ENCODE peak calls at places on chromosomes 1 and 21, in five cellular contexts. O is IMR-90, N is neuronal stem cell, R is H1, D is mesenchymal stem cell. L is an unnamed sample.

GRCh38 chr1:74534241-74534640 is 21.8 kb upstream of the LRRC53 start:
- DNase-seq in D (no peak), N (no peak), R (no peak), O (no peak), L (no peak)

GRCh38 chr21:41601573-41602371 is 93.8 kb upstream of the TMPRSS2 start:
- DNase-seq in R (no peak), N (no peak), O (peak; percentile 13), D (no peak), L (no peak)

GRCh38 chr1:19009882-19010321 is 53.4 kb upstream of the IFFO2 start:
- DNase-seq in N (peak; percentile 39), D (peak; percentile 74), O (peak; percentile 93), R (no peak), L (peak; percentile 98)

GRCh38 chr1:38004284-38005101 is 821 bp downstream of the FHL3 start:
- DNase-seq in N (no peak), D (peak; percentile 62), R (peak; percentile 53), O (no peak), L (peak; percentile 38)

GRCh38 chr1:156944268-156944667 is 23.8 kb downstream of the LRRC71 start:
- DNase-seq in R (no peak), D (no peak), O (no peak), N (no peak), L (no peak)

GRCh38 chr1:1331068-1331965 is at the start of gene TAS1R3:
- DNase-seq in O (no peak), D (no peak), N (no peak), R (no peak), L (no peak)

GRCh38 chr21:33266784-33267135 is 593 bp downstream of the IL10RB start:
- DNase-seq in R (no peak), N (no peak), D (no peak), O (no peak), L (no peak)

GRCh38 chr1:52637946-52638345 is 5.0 kb downstream of the SHISAL2A start:
- DNase-seq in O (no peak), N (no peak), R (no peak), D (no peak), L (peak; percentile 64)

GRCh38 chr1:44924835-44925464 is 61.4 kb downstream of the EIF2B3 start:
- DNase-seq in R (no peak), O (peak; percentile 95), N (no peak), D (peak; percentile 84), L (peak; percentile 25)

GRCh38 chr1:6321205-6321604 is 60.3 kb upstream of the GPR153 start:
- DNase-seq in R (no peak), O (no peak), D (no peak), N (no peak), L (no peak)

GRCh38 chr21:34187935-34188334 is 114.6 kb downstream of the MRPS6 start:
- DNase-seq in R (no peak), N (no peak), O (no peak), D (no peak), L (no peak)

GRCh38 chr1:178528219-178528962 is 15.5 kb downstream of the TEX35 start:
- DNase-seq in O (no peak), N (no peak), D (no peak), R (no peak), L (no peak)

GRCh38 chr1:94994805-94995204 is 67.9 kb upstream of the CNN3 start:
- DNase-seq in N (no peak), D (no peak), R (no peak), O (no peak), L (no peak)

GRCh38 chr1:171142081-171142450 is 43.0 kb upstream of the FMO2 start:
- DNase-seq in N (no peak), R (no peak), D (peak; percentile 57), O (peak; percentile 66), L (peak; percentile 6)

GRCh38 chr1:47210666-47211065 is 20.8 kb upstream of the PDZK1IP1 start:
- DNase-seq in N (no peak), D (no peak), R (no peak), O (no peak), L (peak; percentile 88)

GRCh38 chr1:108534748-108535147 is 25.2 kb upstream of the EEIG2 start:
- DNase-seq in R (no peak), O (no peak), N (no peak), D (no peak), L (no peak)

GRCh38 chr1:242205622-242206489 is 207.0 kb upstream of the MAP1LC3C start:
- DNase-seq in R (peak; percentile 14), D (no peak), N (no peak), O (no peak), L (no peak)

GRCh38 chr1:25869909-25870606 is 5.5 kb downstream of the PAQR7 start:
- DNase-seq in N (no peak), D (no peak), O (no peak), R (no peak), L (no peak)

GRCh38 chr1:41155105-41155504 is 87.0 kb downstream of the SCMH1 start:
- DNase-seq in O (no peak), D (no peak), R (no peak), N (no peak), L (no peak)

GRCh38 chr1:206975313-206975712 is 5.1 kb upstream of the FCAMR start:
- DNase-seq in O (no peak), R (no peak), N (no peak), D (no peak), L (no peak)

GRCh38 chr21:20040768-20041167 is 957.4 kb upstream of the NCAM2 start:
- DNase-seq in R (no peak), N (no peak), O (no peak), D (peak; percentile 10), L (peak; percentile 30)

GRCh38 chr21:39020751-39021474 is 162.3 kb downstream of the PSMG1 start:
- DNase-seq in N (no peak), D (peak; percentile 76), O (peak; percentile 74), R (no peak), L (peak; percentile 86)

GRCh38 chr1:192627901-192628300 is 8.0 kb upstream of the RGS13 start:
- DNase-seq in D (no peak), N (no peak), O (no peak), R (no peak), L (no peak)

GRCh38 chr21:25638634-25639166 is 358 bp upstream of the JAM2 start:
- DNase-seq in N (peak; percentile 12), D (peak; percentile 10), O (peak; percentile 27), R (no peak), L (no peak)

GRCh38 chr1:31429583-31429982 is 16.6 kb downstream of the SERINC2 start:
- DNase-seq in R (no peak), N (no peak), D (no peak), O (no peak), L (no peak)

GRCh38 chr1:36667836-36668235 is 185.1 kb upstream of the CSF3R start:
- DNase-seq in O (no peak), R (no peak), N (no peak), D (no peak), L (no peak)

GRCh38 chr1:42930178-42931107 is 28.2 kb downstream of the SLC2A1 start:
- DNase-seq in O (no peak), R (no peak), D (no peak), N (no peak), L (no peak)

GRCh38 chr1:42932442-42932941 is 26.2 kb downstream of the SLC2A1 start:
- DNase-seq in R (no peak), N (no peak), D (no peak), O (no peak), L (no peak)

GRCh38 chr1:42933060-42933586 is 25.5 kb downstream of the SLC2A1 start:
- DNase-seq in O (no peak), N (no peak), R (no peak), D (no peak), L (no peak)

GRCh38 chr1:42931108-42931539 is 27.5 kb downstream of the SLC2A1 start:
- DNase-seq in O (peak; percentile 39), D (peak; percentile 56), R (no peak), N (peak; percentile 27), L (peak; percentile 79)

DNA sequence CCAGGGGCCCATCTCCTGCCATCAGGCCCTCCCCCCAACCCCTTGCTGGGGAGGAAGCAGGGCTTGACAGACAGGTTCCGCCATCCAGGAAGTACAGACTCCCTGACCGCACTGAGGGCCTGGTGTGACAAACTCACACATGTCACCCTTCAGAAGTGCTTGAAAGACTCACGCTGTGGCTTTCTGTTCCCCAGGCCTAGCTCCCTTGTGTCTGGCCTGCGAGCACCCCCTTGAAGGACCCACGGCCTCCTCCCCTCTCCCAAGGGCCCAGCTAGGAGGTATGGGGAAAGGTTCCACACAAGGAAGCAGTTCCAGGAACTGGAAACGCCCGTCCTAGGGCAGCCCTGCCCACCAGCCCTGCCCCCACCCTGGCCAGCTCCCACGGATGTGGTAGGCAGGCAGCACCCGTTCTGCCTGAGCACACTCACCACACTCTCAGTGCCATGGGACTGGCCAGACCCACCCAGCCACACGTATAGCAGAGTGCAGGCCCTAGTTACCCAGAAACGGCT is 26.7 kb downstream of the SLC2A1 start:
- DNase-seq in R (no peak), O (no peak), N (no peak), D (no peak), L (no peak)
- H3K18ac ChIP-seq in R (no peak overlapping the region), O (no peak overlapping the region), N (peak overlapping the region; percentile 24), D (peak overlapping the region; percentile 58), L (no peak overlapping the region)

DNA sequence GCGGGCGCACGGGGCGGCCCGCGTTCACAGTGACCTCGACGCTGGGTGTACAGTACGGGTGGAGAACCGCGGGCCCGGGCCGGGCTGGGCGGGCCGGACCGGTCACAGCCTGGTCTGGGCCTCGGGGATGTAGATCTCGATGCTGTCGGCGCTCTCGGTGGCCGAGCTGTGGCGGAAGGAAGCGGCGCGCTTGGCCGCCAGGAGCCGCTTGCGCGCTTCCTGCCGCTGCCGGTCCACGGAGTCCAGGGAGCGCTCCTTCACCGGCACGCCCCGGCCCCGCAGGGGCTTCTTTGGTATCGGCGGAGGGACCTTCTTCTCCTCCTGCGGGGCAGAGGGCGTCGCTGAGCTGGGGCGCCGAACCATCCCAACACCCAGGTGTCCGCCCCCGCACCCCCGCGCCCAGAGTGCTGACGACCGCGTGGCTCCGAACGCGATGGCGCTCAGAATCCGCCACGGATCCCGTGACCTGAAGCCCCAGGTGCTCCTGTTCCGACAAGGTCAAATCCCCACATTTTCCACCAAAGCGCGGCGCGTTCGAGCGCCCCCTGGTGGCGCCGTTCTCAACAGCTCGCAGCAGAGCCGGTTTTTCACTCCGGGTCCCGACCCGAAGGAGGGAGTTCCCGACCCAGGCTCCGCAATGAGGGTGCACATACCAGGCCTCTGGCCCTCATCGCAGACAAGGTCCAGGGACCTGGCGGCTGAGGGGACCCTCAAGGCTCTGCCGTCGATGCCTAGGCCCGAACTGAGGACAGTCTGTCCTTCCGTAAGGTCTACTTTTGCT is 6.6 kb upstream of the SMIM12 start:
- DNase-seq in O (peak; percentile 53), R (peak; percentile 98), N (peak; percentile 80), D (peak; percentile 63), L (peak; percentile 80)
- H3K4ac ChIP-seq in O (peak overlapping the region; percentile 71), R (no peak overlapping the region), N (no peak overlapping the region), D (peak overlapping the region; percentile 48), L (no peak overlapping the region)

GRCh38 chr1:55337801-55338447 is 122.8 kb upstream of the USP24 start:
- DNase-seq in R (no peak), O (peak; percentile 79), D (peak; percentile 72), N (peak; percentile 18), L (peak; percentile 81)

GRCh38 chr1:55334797-55335196 is 119.6 kb upstream of the USP24 start:
- DNase-seq in D (no peak), N (no peak), R (no peak), O (no peak), L (no peak)

GRCh38 chr1:55338448-55338820 is 123.3 kb upstream of the USP24 start:
- DNase-seq in D (no peak), R (no peak), O (no peak), N (no peak), L (peak; percentile 90)

GRCh38 chr1:55334140-55334539 is 119.0 kb upstream of the USP24 start:
- DNase-seq in R (no peak), D (no peak), N (no peak), O (no peak), L (no peak)

GRCh38 chr1:55339681-55340080 is 124.5 kb upstream of the USP24 start:
- DNase-seq in R (no peak), D (no peak), N (no peak), O (no peak), L (no peak)
- H3K4me3 ChIP-seq in R (no peak overlapping the region), D (no peak overlapping the region), N (no peak overlapping the region), O (no peak overlapping the region), L (no peak overlapping the region)

GRCh38 chr1:223714849-223715709 is 2.7 kb downstream of the CAPN2 start:
- DNase-seq in O (peak; percentile 96), R (no peak), D (peak; percentile 92), N (no peak), L (peak; percentile 94)
- H3K18ac ChIP-seq in O (peak overlapping the region; percentile 73), R (no peak overlapping the region), D (peak overlapping the region; percentile 92), N (peak overlapping the region; percentile 11), L (no peak overlapping the region)